ENCODE peak calls at places on chromosomes 3 and 15, in nine cellular contexts. Z is mesothelial cell of epicardium, G is foreskin fibroblast, X is hepatocyte, Q is heart right ventricle, J is GM12865, C is A549, N is IMR-90, H is cardiac muscle cell. B is an unnamed sample.

GRCh38 chr15:51269496-51269895 is 68.9 kb downstream of the CYP19A1 start:
- DNase-seq in Z (no peak), G (no peak), X (no peak), Q (no peak), J (no peak), C (no peak), N (no peak), H (no peak), B (no peak)

GRCh38 chr3:194315088-194315964 is 35.8 kb downstream of the CPN2 start:
- DNase-seq in Z (peak), G (peak), X (peak), Q (peak), J (peak), C (peak), N (peak), H (peak), B (peak)

GRCh38 chr3:191329654-191330308 is 545 bp downstream of the UTS2B start:
- DNase-seq in Z (peak), G (peak), X (peak), Q (peak), J (peak), C (no peak), N (peak), H (peak), B (no peak)

GRCh38 chr3:52225452-52226228 is at the start of gene TLR9:
- DNase-seq in Z (no peak), G (no peak), X (no peak), Q (no peak), J (peak), C (no peak), N (no peak), H (no peak), B (no peak)

GRCh38 chr15:76998661-76999285 is 3.8 kb downstream of the PSTPIP1 start:
- DNase-seq in Z (no peak), G (no peak), X (no peak), Q (no peak), J (no peak), C (no peak), N (no peak), H (no peak), B (no peak)

GRCh38 chr3:51968175-51968681 is 974 bp upstream of the PCBP4 start:
- DNase-seq in Z (no peak), G (peak), X (peak), Q (peak), J (no peak), C (no peak), N (peak), H (peak), B (no peak)

GRCh38 chr15:99409560-99409959 is 156.2 kb upstream of the MEF2A start:
- DNase-seq in Z (no peak), G (no peak), X (no peak), Q (no peak), J (no peak), C (no peak), N (no peak), H (no peak), B (no peak)

GRCh38 chr3:27943106-27943505 is 221.0 kb upstream of the EOMES start:
- DNase-seq in Z (no peak), G (peak), X (peak), Q (no peak), J (peak), C (no peak), N (no peak), H (peak), B (no peak)

GRCh38 chr15:38864827-38865604 is 300.4 kb upstream of the RASGRP1 start:
- DNase-seq in Z (no peak), G (peak), X (peak), Q (no peak), J (no peak), C (no peak), N (peak), H (peak), B (peak)

GRCh38 chr3:177624523-177625495 is 427.5 kb upstream of the TBL1XR1 start:
- DNase-seq in Z (no peak), G (no peak), X (no peak), Q (no peak), J (peak), C (no peak), N (no peak), H (no peak), B (no peak)

GRCh38 chr3:197854596-197855343 is 63.7 kb downstream of the LRCH3 start:
- DNase-seq in Z (no peak), G (peak), X (peak), Q (no peak), J (no peak), C (no peak), N (peak), H (no peak), B (peak)

GRCh38 chr15:63945005-63945788 is 101.1 kb downstream of the DAPK2 start:
- DNase-seq in Z (no peak), G (peak), X (peak), Q (peak), J (peak), C (peak), N (peak), H (peak), B (no peak)

GRCh38 chr3:136947477-136947876 is 10.3 kb upstream of the IL20RB start:
- DNase-seq in Z (no peak), G (no peak), X (no peak), Q (no peak), J (no peak), C (no peak), N (no peak), H (no peak), B (no peak)

GRCh38 chr15:75656331-75656730 is 8.6 kb downstream of the SNX33 start:
- DNase-seq in Z (no peak), G (no peak), X (no peak), Q (no peak), J (no peak), C (no peak), N (no peak), H (no peak), B (no peak)

GRCh38 chr15:78229431-78230406 is 4.6 kb downstream of the ACSBG1 start:
- DNase-seq in Z (no peak), G (no peak), X (no peak), Q (no peak), J (no peak), C (no peak), N (no peak), H (no peak), B (no peak)

GRCh38 chr15:50907866-50908208 is 646 bp upstream of the AP4E1 start:
- DNase-seq in Z (no peak), G (peak), X (peak), Q (no peak), J (peak), C (peak), N (peak), H (peak), B (no peak)

GRCh38 chr3:155420869-155421486 is 127.5 kb upstream of the STRIT1 start:
- DNase-seq in Z (no peak), G (peak), X (no peak), Q (no peak), J (no peak), C (no peak), N (no peak), H (peak), B (no peak)

GRCh38 chr3:117393119-117393518 is 683.5 kb downstream of the TUSC7 start:
- DNase-seq in Z (no peak), G (peak), X (no peak), Q (no peak), J (no peak), C (no peak), N (peak), H (no peak), B (no peak)

GRCh38 chr3:3685721-3686120 is 113.5 kb upstream of the LRRN1 start:
- DNase-seq in Z (no peak), G (no peak), X (no peak), Q (no peak), J (no peak), C (no peak), N (no peak), H (no peak), B (no peak)

GRCh38 chr3:126105691-126106187 is 21.8 kb upstream of the SLC41A3 start:
- DNase-seq in Z (no peak), G (no peak), X (peak), Q (no peak), J (no peak), C (no peak), N (no peak), H (no peak), B (no peak)

GRCh38 chr3:161920196-161920595 is 423.6 kb downstream of the OTOL1 start:
- DNase-seq in Z (no peak), G (no peak), X (no peak), Q (no peak), J (no peak), C (no peak), N (no peak), H (no peak), B (no peak)

GRCh38 chr15:50109086-50109987 is 9.7 kb downstream of the ATP8B4 start:
- DNase-seq in Z (no peak), G (peak), X (no peak), Q (peak), J (peak), C (no peak), N (peak), H (no peak), B (peak)

GRCh38 chr15:65382921-65383320 is 5.1 kb upstream of the IGDCC3 start:
- DNase-seq in Z (no peak), G (no peak), X (no peak), Q (no peak), J (no peak), C (no peak), N (no peak), H (no peak), B (no peak)

GRCh38 chr3:12222765-12223485 is 64.2 kb upstream of the TIMP4 start:
- DNase-seq in Z (no peak), G (peak), X (no peak), Q (no peak), J (no peak), C (no peak), N (peak), H (no peak), B (no peak)

DNA sequence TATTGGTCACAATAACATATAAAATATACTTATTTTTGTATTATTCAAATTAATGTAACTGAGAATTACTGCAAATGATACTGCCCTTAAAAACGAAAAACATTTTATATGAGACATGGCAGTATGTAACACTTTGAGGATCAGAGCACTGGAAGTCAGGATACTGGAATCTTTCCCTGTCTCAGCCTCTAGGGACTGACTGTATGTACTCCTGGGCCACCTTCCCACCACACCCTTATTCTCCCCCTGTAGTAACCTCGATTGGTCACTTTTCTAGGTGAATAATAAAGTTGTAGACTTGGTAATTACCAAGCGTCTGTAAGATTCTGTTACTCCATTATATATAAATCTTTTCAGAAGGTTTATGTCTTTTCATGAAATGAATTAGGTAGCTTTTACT is 43.0 kb downstream of the LRRC49 start:
- DNase-seq in Z (no peak), G (no peak), X (no peak), Q (no peak), J (no peak), C (no peak), N (no peak), H (no peak), B (no peak)
- TF ChIP-seq CTCF in Z (no peak), G (no peak), X (no peak), Q (no peak), J (no peak), C (no peak), N (no peak), H (no peak), B (no peak)

GRCh38 chr15:80932989-80933388 is 56.6 kb downstream of the MESD start:
- DNase-seq in Z (no peak), G (peak), X (no peak), Q (peak), J (no peak), C (no peak), N (peak), H (no peak), B (no peak)

GRCh38 chr15:80937718-80938117 is 51.9 kb downstream of the MESD start:
- DNase-seq in Z (no peak), G (no peak), X (no peak), Q (no peak), J (no peak), C (no peak), N (no peak), H (no peak), B (no peak)

GRCh38 chr15:80934761-80935221 is 54.8 kb downstream of the MESD start:
- DNase-seq in Z (no peak), G (peak), X (peak), Q (peak), J (no peak), C (no peak), N (peak), H (peak), B (no peak)

GRCh38 chr15:80940331-80940730 is 49.3 kb downstream of the MESD start:
- DNase-seq in Z (no peak), G (no peak), X (no peak), Q (no peak), J (no peak), C (no peak), N (no peak), H (no peak), B (no peak)

GRCh38 chr15:80936288-80937078 is 53.1 kb downstream of the MESD start:
- DNase-seq in Z (no peak), G (no peak), X (no peak), Q (no peak), J (no peak), C (no peak), N (no peak), H (peak), B (no peak)
- TF ChIP-seq CTCF in Z (no peak), G (no peak), X (no peak), Q (no peak), J (no peak), C (no peak), N (no peak), H (no peak), B (no peak)

DNA sequence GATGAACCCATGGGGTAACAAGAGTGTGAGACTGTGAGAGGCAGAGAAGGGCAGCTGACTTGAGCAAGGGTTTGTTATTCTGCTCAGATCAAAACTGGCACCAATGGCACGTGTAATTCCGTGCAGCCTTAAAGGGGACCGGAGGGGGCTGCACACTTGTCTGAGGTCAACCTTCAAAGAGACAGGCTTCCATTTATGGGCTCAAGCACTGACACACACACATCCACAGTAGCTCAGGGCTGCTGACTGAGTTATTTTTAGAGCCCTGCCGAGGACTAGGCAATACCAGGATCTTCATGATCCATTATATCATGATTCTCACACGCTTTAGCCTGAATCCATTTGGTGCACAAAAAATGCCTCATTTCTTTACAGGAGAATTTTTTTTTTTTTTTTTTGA is 20.6 kb upstream of the SPTBN5 start:
- DNase-seq in Z (no peak), G (no peak), X (no peak), Q (peak), J (no peak), C (no peak), N (no peak), H (peak), B (no peak)
- TF ChIP-seq CTCF in Z (no peak), G (no peak), X (no peak), Q (no peak), J (no peak), C (no peak), N (no peak), H (no peak), B (no peak)

GRCh38 chr15:44286814-44287555 is 1.5 kb upstream of the GOLM2 start:
- DNase-seq in Z (no peak), G (peak), X (no peak), Q (no peak), J (no peak), C (peak), N (no peak), H (no peak), B (no peak)
- TF ChIP-seq CTCF in Z (peak), G (no peak), X (no peak), Q (no peak), J (no peak), C (no peak), N (no peak), H (no peak), B (no peak)

GRCh38 chr3:122094125-122094524 is 39.0 kb downstream of the CD86 start:
- DNase-seq in Z (no peak), G (no peak), X (no peak), Q (no peak), J (peak), C (no peak), N (no peak), H (no peak), B (no peak)
- TF ChIP-seq CTCF in Z (no peak), G (no peak), X (no peak), Q (no peak), J (no peak), C (no peak), N (no peak), H (no peak), B (no peak)

GRCh38 chr3:165852150-165852549 is 14.9 kb upstream of the BCHE start:
- DNase-seq in Z (no peak), G (no peak), X (no peak), Q (no peak), J (no peak), C (no peak), N (no peak), H (no peak), B (no peak)

GRCh38 chr3:165852710-165853109 is 15.5 kb upstream of the BCHE start:
- DNase-seq in Z (no peak), G (no peak), X (no peak), Q (no peak), J (no peak), C (no peak), N (no peak), H (no peak), B (no peak)

GRCh38 chr3:165855581-165855980 is 18.4 kb upstream of the BCHE start:
- DNase-seq in Z (no peak), G (no peak), X (no peak), Q (no peak), J (no peak), C (no peak), N (no peak), H (no peak), B (peak)

GRCh38 chr3:165854696-165855095 is 17.5 kb upstream of the BCHE start:
- DNase-seq in Z (no peak), G (no peak), X (peak), Q (no peak), J (peak), C (no peak), N (no peak), H (peak), B (no peak)
- TF ChIP-seq CTCF in Z (peak), G (no peak), X (peak), Q (peak), J (peak), C (peak), N (peak), H (peak), B (peak)

GRCh38 chr3:183857863-183858262 is 26.8 kb downstream of the PARL start:
- DNase-seq in Z (no peak), G (no peak), X (no peak), Q (no peak), J (no peak), C (no peak), N (no peak), H (no peak), B (no peak)
- TF ChIP-seq CTCF in Z (no peak), G (no peak), X (no peak), Q (no peak), J (no peak), C (no peak), N (no peak), H (no peak), B (no peak)

DNA sequence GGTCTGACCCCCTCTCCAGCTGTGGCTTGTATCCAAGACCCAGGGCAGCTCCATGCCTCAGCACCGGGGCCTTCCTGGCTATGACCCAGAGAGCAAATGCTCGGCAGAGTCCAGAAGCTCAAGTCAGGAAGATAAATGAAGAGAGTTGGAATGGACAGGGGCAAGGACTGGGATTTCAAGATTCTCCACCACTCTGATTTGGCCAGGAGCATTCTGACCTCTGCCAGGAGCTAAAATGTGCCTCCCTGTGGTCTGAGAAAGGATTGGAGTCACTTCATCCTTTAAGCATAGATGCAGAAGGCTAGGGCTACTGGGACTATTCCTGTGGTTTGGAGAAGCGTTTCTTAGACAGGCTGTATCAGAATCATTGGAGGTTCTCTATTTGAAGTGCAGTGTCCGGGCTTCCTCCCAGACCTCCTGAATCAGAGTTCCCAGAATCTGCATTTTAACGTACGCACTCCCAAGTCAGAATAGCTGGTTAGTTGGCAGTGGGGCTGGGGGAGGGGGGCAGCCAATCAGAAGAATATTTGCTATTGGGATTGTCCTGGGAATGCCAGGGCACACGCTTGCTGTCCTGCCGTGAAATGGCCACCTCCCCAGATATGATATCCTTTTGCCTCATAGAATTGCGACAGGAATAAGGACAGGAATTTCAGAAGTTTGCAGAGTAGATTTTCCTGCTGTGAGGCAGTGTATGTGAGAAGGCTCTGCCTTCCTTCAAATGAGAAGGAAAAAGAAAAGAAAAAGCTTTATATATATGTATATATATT is 57.4 kb downstream of the HRH1 start:
- DNase-seq in Z (no peak), G (no peak), X (no peak), Q (no peak), J (no peak), C (no peak), N (peak), H (no peak), B (no peak)
- TF ChIP-seq CTCF in Z (no peak), G (peak), X (peak), Q (no peak), J (no peak), C (no peak), N (peak), H (peak), B (peak)

GRCh38 chr15:26841941-26842340 is 24.9 kb upstream of the GABRA5 start:
- DNase-seq in Z (no peak), G (no peak), X (no peak), Q (no peak), J (no peak), C (no peak), N (no peak), H (no peak), B (no peak)

GRCh38 chr15:26841514-26841913 is 25.3 kb upstream of the GABRA5 start:
- DNase-seq in Z (no peak), G (no peak), X (no peak), Q (no peak), J (no peak), C (no peak), N (no peak), H (no peak), B (no peak)

GRCh38 chr15:26842391-26842790 is 24.5 kb upstream of the GABRA5 start:
- DNase-seq in Z (no peak), G (no peak), X (no peak), Q (no peak), J (no peak), C (no peak), N (no peak), H (no peak), B (no peak)

GRCh38 chr15:26844901-26845300 is 22.0 kb upstream of the GABRA5 start:
- DNase-seq in Z (no peak), G (no peak), X (no peak), Q (no peak), J (no peak), C (no peak), N (no peak), H (no peak), B (no peak)

DNA sequence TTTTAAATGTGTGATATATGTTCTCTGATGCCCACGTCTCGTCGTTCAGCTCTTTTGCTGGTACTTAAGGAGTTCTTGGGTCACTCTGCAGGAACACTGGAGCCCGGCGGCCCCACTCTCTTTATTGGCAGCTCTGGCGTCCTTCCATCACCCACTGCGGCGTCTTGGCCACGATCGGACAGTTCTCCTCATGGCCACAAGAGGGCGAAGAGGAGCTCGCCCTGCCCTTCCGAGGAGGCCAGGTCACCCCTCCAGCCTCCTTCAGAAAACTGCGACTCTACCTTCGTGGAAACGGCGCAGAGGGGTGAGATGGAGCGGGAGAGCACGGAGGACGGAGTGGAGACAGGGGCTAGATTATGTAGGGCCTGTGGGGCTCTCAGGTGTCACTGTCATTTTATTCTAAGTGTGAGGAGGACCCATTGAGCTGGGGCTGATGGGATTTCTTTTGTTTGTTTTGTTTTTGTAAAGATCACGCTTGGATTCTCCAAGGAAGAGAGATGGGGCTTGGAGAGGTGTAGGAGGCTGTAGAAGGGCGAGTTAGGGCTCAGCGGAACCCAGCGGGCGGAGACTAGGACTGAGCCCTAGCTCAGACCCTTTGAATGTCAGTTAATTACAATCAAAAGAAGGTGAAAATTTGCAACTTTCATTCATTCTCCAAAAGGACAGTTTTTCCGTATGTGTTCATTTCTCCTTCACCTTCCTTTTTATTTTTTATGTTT is 28.0 kb upstream of the GABRA5 start:
- DNase-seq in Z (no peak), G (no peak), X (peak), Q (no peak), J (no peak), C (peak), N (no peak), H (peak), B (no peak)
- TF ChIP-seq CTCF in Z (peak), G (peak), X (peak), Q (no peak), J (peak), C (peak), N (peak), H (no peak), B (peak)

B was measured in astrocyte of the cerebellum.